ENCODE peak calls at places on chromosomes 2 and 18, in seven cellular contexts. One of them, this sample, is unnamed.

GRCh38 chr2:12731701-12732280 is 15.1 kb downstream of the TRIB2 start:
- DNase-seq in transverse colon: no peak
- DNase-seq in stomach: no peak
- DNase-seq in HCT116: no peak
- DNase-seq in GM23338: peak; percentile 39
- DNase-seq in suprapubic skin: no peak
- DNase-seq in esophagus muscularis mucosa: no peak
- DNase-seq in this sample: no peak

GRCh38 chr2:207221731-207222130 is 56.0 kb upstream of the KLF7 start:
- DNase-seq in transverse colon: no peak
- DNase-seq in stomach: no peak
- DNase-seq in HCT116: no peak
- DNase-seq in GM23338: no peak
- DNase-seq in suprapubic skin: no peak
- DNase-seq in esophagus muscularis mucosa: no peak
- DNase-seq in this sample: no peak

GRCh38 chr2:209864716-209865295 is 93.2 kb downstream of the UNC80 start:
- DNase-seq in transverse colon: no peak
- DNase-seq in stomach: no peak
- DNase-seq in HCT116: no peak
- DNase-seq in GM23338: peak; percentile 56
- DNase-seq in suprapubic skin: no peak
- DNase-seq in esophagus muscularis mucosa: no peak
- DNase-seq in this sample: no peak

GRCh38 chr2:186590538-186591441 is 934 bp downstream of the ITGAV start:
- DNase-seq in transverse colon: peak; percentile 41
- DNase-seq in stomach: no peak
- DNase-seq in HCT116: no peak
- DNase-seq in GM23338: peak; percentile 57
- DNase-seq in suprapubic skin: no peak
- DNase-seq in esophagus muscularis mucosa: no peak
- DNase-seq in this sample: peak; percentile 48

GRCh38 chr18:58590231-58590630 is 38.7 kb downstream of the ALPK2 start:
- DNase-seq in transverse colon: no peak
- DNase-seq in stomach: no peak
- DNase-seq in HCT116: no peak
- DNase-seq in GM23338: peak; percentile 61
- DNase-seq in suprapubic skin: peak; percentile 71
- DNase-seq in esophagus muscularis mucosa: no peak
- DNase-seq in this sample: no peak

GRCh38 chr2:157777425-157777824 is 98.7 kb downstream of the ACVR1 start:
- DNase-seq in transverse colon: peak; percentile 41
- DNase-seq in stomach: peak; percentile 62
- DNase-seq in HCT116: peak; percentile 28
- DNase-seq in GM23338: peak; percentile 64
- DNase-seq in suprapubic skin: no peak
- DNase-seq in esophagus muscularis mucosa: no peak
- DNase-seq in this sample: no peak

GRCh38 chr2:2271471-2271941 is 59.6 kb downstream of the MYT1L start:
- DNase-seq in transverse colon: no peak
- DNase-seq in stomach: no peak
- DNase-seq in HCT116: no peak
- DNase-seq in GM23338: no peak
- DNase-seq in suprapubic skin: no peak
- DNase-seq in esophagus muscularis mucosa: no peak
- DNase-seq in this sample: no peak

GRCh38 chr2:234300393-234300792 is 196.5 kb downstream of the ARL4C start:
- DNase-seq in transverse colon: no peak
- DNase-seq in stomach: no peak
- DNase-seq in HCT116: no peak
- DNase-seq in GM23338: no peak
- DNase-seq in suprapubic skin: no peak
- DNase-seq in esophagus muscularis mucosa: no peak
- DNase-seq in this sample: no peak

GRCh38 chr2:58701688-58702301 is 460.7 kb upstream of the FANCL start:
- DNase-seq in transverse colon: no peak
- DNase-seq in stomach: no peak
- DNase-seq in HCT116: no peak
- DNase-seq in GM23338: no peak
- DNase-seq in suprapubic skin: no peak
- DNase-seq in esophagus muscularis mucosa: no peak
- DNase-seq in this sample: no peak

GRCh38 chr2:105376789-105377231 is 22.0 kb downstream of the FHL2 start:
- DNase-seq in transverse colon: no peak
- DNase-seq in stomach: no peak
- DNase-seq in HCT116: no peak
- DNase-seq in GM23338: no peak
- DNase-seq in suprapubic skin: no peak
- DNase-seq in esophagus muscularis mucosa: no peak
- DNase-seq in this sample: no peak

GRCh38 chr2:105373895-105374401 is 24.9 kb downstream of the FHL2 start:
- DNase-seq in transverse colon: no peak
- DNase-seq in stomach: no peak
- DNase-seq in HCT116: no peak
- DNase-seq in GM23338: no peak
- DNase-seq in suprapubic skin: no peak
- DNase-seq in esophagus muscularis mucosa: no peak
- DNase-seq in this sample: no peak

GRCh38 chr2:105376010-105376409 is 22.8 kb downstream of the FHL2 start:
- DNase-seq in transverse colon: no peak
- DNase-seq in stomach: peak; percentile 64
- DNase-seq in HCT116: no peak
- DNase-seq in GM23338: no peak
- DNase-seq in suprapubic skin: no peak
- DNase-seq in esophagus muscularis mucosa: no peak
- DNase-seq in this sample: peak; percentile 56

GRCh38 chr2:105373344-105373781 is 25.5 kb downstream of the FHL2 start:
- DNase-seq in transverse colon: peak; percentile 48
- DNase-seq in stomach: peak; percentile 70
- DNase-seq in HCT116: no peak
- DNase-seq in GM23338: no peak
- DNase-seq in suprapubic skin: no peak
- DNase-seq in esophagus muscularis mucosa: no peak
- DNase-seq in this sample: peak; percentile 62

GRCh38 chr2:105375001-105375561 is 23.8 kb downstream of the FHL2 start:
- DNase-seq in transverse colon: no peak
- DNase-seq in stomach: no peak
- DNase-seq in HCT116: no peak
- DNase-seq in GM23338: no peak
- DNase-seq in suprapubic skin: no peak
- DNase-seq in esophagus muscularis mucosa: no peak
- DNase-seq in this sample: no peak
- TF ChIP-seq POLR2AphosphoS5 in transverse colon: peak; percentile 71
- TF ChIP-seq POLR2AphosphoS5 in stomach: peak; percentile 29
- TF ChIP-seq POLR2AphosphoS5 in HCT116: no peak
- TF ChIP-seq POLR2AphosphoS5 in GM23338: no peak
- TF ChIP-seq POLR2AphosphoS5 in suprapubic skin: peak; percentile 67
- TF ChIP-seq POLR2AphosphoS5 in esophagus muscularis mucosa: peak; percentile 46
- TF ChIP-seq POLR2AphosphoS5 in this sample: no peak

DNA sequence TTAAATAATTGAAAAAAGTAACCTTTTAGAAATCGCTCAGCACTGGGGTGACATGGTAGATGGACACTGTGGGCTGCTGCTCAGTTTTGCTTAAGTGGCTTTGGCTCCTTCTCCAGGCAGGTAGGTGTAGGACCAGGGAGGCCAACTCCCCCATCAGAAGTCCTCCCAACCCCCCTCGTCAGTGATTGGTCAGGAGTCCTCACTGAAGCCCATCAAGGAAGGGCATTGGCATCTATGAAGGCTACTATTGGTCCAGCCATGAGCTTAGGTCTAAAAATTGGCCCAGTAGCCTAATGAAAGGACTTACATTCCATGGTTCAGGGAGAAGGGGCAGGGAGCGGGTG is 34.7 kb downstream of the ST3GAL5 start:
- DNase-seq in transverse colon: no peak
- DNase-seq in stomach: no peak
- DNase-seq in HCT116: no peak
- DNase-seq in GM23338: no peak
- DNase-seq in suprapubic skin: no peak
- DNase-seq in esophagus muscularis mucosa: peak; percentile 80
- DNase-seq in this sample: no peak
- H3K4me1 ChIP-seq in transverse colon: peaks cover 5% of the 10 kb centered on the region
- H3K4me1 ChIP-seq in stomach: peaks cover 16% of the 10 kb centered on the region
- H3K4me1 ChIP-seq in HCT116: no peaks in the 10 kb centered on the region
- H3K4me1 ChIP-seq in GM23338: no peaks in the 10 kb centered on the region
- H3K4me1 ChIP-seq in suprapubic skin: peaks cover 24% of the 10 kb centered on the region
- H3K4me1 ChIP-seq in esophagus muscularis mucosa: peaks cover 21% of the 10 kb centered on the region
- H3K4me1 ChIP-seq in this sample: no peaks in the 10 kb centered on the region

DNA sequence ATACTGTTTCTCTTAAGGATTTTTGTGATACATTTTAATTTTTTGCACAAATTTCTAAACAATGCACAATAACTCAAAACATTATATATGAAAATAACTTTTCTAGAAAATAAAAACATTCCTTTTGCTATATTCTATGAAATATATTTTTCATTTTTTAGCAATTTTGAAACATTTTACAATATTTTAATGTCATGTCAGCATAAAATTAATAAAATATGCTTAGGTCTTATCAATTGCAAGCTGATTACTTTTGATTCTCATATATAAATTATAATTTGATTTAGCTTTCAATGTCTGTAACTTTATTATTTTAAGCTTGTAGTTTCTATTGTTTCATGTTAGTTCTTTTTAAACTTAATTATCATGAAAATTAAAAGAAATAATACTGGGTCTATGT is 898.7 kb downstream of the TMEM182 start:
- DNase-seq in transverse colon: no peak
- DNase-seq in stomach: no peak
- DNase-seq in HCT116: no peak
- DNase-seq in GM23338: no peak
- DNase-seq in suprapubic skin: no peak
- DNase-seq in esophagus muscularis mucosa: no peak
- DNase-seq in this sample: no peak
- TF ChIP-seq POLR2AphosphoS5 in transverse colon: no peak
- TF ChIP-seq POLR2AphosphoS5 in stomach: no peak
- TF ChIP-seq POLR2AphosphoS5 in HCT116: no peak
- TF ChIP-seq POLR2AphosphoS5 in GM23338: no peak
- TF ChIP-seq POLR2AphosphoS5 in suprapubic skin: no peak
- TF ChIP-seq POLR2AphosphoS5 in esophagus muscularis mucosa: no peak
- TF ChIP-seq POLR2AphosphoS5 in this sample: no peak

GRCh38 chr2:219271021-219271420 is 8.1 kb upstream of the DNAJB2 start:
- DNase-seq in transverse colon: no peak
- DNase-seq in stomach: no peak
- DNase-seq in HCT116: no peak
- DNase-seq in GM23338: no peak
- DNase-seq in suprapubic skin: no peak
- DNase-seq in esophagus muscularis mucosa: no peak
- DNase-seq in this sample: no peak

GRCh38 chr2:219273887-219274391 is 5.2 kb upstream of the DNAJB2 start:
- DNase-seq in transverse colon: no peak
- DNase-seq in stomach: no peak
- DNase-seq in HCT116: peak; percentile 72
- DNase-seq in GM23338: no peak
- DNase-seq in suprapubic skin: no peak
- DNase-seq in esophagus muscularis mucosa: no peak
- DNase-seq in this sample: peak; percentile 36

GRCh38 chr2:219272351-219272750 is 6.8 kb upstream of the DNAJB2 start:
- DNase-seq in transverse colon: no peak
- DNase-seq in stomach: no peak
- DNase-seq in HCT116: no peak
- DNase-seq in GM23338: no peak
- DNase-seq in suprapubic skin: no peak
- DNase-seq in esophagus muscularis mucosa: no peak
- DNase-seq in this sample: no peak

GRCh38 chr2:219274392-219274921 is 4.7 kb upstream of the DNAJB2 start:
- DNase-seq in transverse colon: no peak
- DNase-seq in stomach: no peak
- DNase-seq in HCT116: peak; percentile 64
- DNase-seq in GM23338: peak; percentile 72
- DNase-seq in suprapubic skin: no peak
- DNase-seq in esophagus muscularis mucosa: no peak
- DNase-seq in this sample: peak; percentile 39

GRCh38 chr2:219272995-219273394 is 6.2 kb upstream of the DNAJB2 start:
- DNase-seq in transverse colon: no peak
- DNase-seq in stomach: no peak
- DNase-seq in HCT116: no peak
- DNase-seq in GM23338: no peak
- DNase-seq in suprapubic skin: no peak
- DNase-seq in esophagus muscularis mucosa: no peak
- DNase-seq in this sample: no peak
- H3K4me1 ChIP-seq in transverse colon: peaks cover 9% of the 10 kb centered on the region
- H3K4me1 ChIP-seq in stomach: peaks cover 14% of the 10 kb centered on the region
- H3K4me1 ChIP-seq in HCT116: peaks cover 33% of the 10 kb centered on the region
- H3K4me1 ChIP-seq in GM23338: peaks cover 20% of the 10 kb centered on the region
- H3K4me1 ChIP-seq in suprapubic skin: peaks cover 21% of the 10 kb centered on the region
- H3K4me1 ChIP-seq in esophagus muscularis mucosa: peaks cover 19% of the 10 kb centered on the region
- H3K4me1 ChIP-seq in this sample: no peaks in the 10 kb centered on the region

This sample was measured in prostate gland.